ENCODE peak calls at places on chromosome 20, in four cellular contexts. L is PC-3, C is psoas muscle, W is heart right ventricle. V is an unnamed sample.

GRCh38 chr20:33653900-33654596 is 8.1 kb upstream of the C20orf144 start:
- DNase-seq in L (peak), C (no peak), W (no peak), V (no peak)

GRCh38 chr20:16821211-16822089 is 73.3 kb downstream of the OTOR start:
- DNase-seq in L (peak), C (no peak), W (no peak), V (no peak)

GRCh38 chr20:11719153-11719552 is 198.5 kb upstream of the BTBD3 start:
- DNase-seq in L (no peak), C (no peak), W (no peak), V (no peak)

GRCh38 chr20:400451-401275 is 7.4 kb upstream of the RBCK1 start:
- DNase-seq in L (no peak), C (no peak), W (no peak), V (no peak)

GRCh38 chr20:63850689-63851547 is 10.4 kb upstream of the ABHD16B start:
- DNase-seq in L (no peak), C (no peak), W (no peak), V (peak)

GRCh38 chr20:21090738-21091120 is 15.4 kb downstream of the LINC00237 start:
- DNase-seq in L (no peak), C (no peak), W (no peak), V (no peak)

GRCh38 chr20:12406978-12407377 is 489.3 kb downstream of the BTBD3 start:
- DNase-seq in L (no peak), C (no peak), W (no peak), V (no peak)

GRCh38 chr20:24936526-24937407 is 12.3 kb upstream of the CST7 start:
- DNase-seq in L (no peak), C (no peak), W (no peak), V (no peak)

GRCh38 chr20:44609511-44610312 is 27.3 kb downstream of the PKIG start:
- DNase-seq in L (peak), C (peak), W (peak), V (peak)
- H3K4me3 ChIP-seq in L (no peak), C (peak), W (no peak), V (no peak)

GRCh38 chr20:62799036-62799435 is 2.8 kb downstream of the MRGBP start:
- DNase-seq in L (no peak), C (no peak), W (no peak), V (peak)

GRCh38 chr20:62796699-62797491 is 622 bp downstream of the MRGBP start:
- DNase-seq in L (no peak), C (no peak), W (no peak), V (peak)

GRCh38 chr20:62799459-62799858 is 3.2 kb downstream of the MRGBP start:
- DNase-seq in L (no peak), C (no peak), W (no peak), V (no peak)

GRCh38 chr20:62799873-62800272 is 3.6 kb downstream of the MRGBP start:
- DNase-seq in L (peak), C (no peak), W (no peak), V (no peak)

DNA sequence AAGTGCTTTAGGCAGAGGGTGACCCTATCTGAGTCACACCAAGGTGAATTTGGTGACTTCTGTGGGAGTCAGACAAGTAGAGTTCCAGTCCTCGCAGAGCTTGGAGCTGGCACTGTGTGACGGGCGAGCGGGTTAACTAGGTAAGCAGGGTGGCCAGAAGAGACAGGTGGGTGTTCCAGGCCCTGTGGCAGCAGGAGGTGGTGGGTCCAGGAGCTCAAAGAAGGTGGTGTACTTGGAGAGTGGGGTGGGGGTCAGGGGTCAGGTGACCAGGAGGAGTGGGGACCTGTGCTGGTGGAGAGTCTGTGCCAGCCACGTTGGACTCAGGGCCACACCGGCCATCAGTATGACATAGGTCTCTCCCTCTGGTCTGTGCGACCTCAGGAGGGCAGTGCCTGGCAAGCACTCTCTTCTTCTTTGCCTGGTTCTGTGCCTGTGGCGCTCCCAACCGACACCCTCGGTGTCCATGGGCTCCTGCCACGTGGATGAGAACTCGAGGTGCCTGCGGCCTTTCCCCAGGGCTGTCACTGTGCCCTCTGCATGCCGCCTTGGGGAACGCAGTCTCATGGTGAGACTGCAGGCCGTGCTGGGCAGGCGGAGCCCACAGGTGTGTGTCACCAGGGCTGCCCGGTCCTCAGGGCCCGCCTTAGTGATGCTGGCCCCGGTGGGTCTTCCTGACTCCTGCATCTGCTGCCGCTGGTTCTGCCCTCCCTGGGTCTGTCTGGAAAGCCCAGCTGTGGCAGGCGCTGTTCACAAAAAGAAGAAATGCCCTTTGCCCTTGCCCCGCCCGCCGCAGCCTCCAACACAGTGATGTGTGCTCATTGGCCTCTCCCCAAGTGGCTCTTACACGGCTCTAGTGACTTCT is 1.6 kb downstream of the MRGBP start:
- DNase-seq in L (no peak), C (no peak), W (no peak), V (no peak)
- H3K27ac ChIP-seq in L (no peak), C (peak), W (peak), V (no peak)

GRCh38 chr20:3092611-3093379 is 8.3 kb upstream of the AVP start:
- DNase-seq in L (no peak), C (no peak), W (no peak), V (peak)
- H3K4me3 ChIP-seq in L (no peak), C (peak), W (peak), V (peak)

GRCh38 chr20:44068780-44069191 is 118.2 kb downstream of the JPH2 start:
- DNase-seq in L (no peak), C (no peak), W (no peak), V (no peak)
- H3K27ac ChIP-seq in L (no peak), C (no peak), W (no peak), V (no peak)

DNA sequence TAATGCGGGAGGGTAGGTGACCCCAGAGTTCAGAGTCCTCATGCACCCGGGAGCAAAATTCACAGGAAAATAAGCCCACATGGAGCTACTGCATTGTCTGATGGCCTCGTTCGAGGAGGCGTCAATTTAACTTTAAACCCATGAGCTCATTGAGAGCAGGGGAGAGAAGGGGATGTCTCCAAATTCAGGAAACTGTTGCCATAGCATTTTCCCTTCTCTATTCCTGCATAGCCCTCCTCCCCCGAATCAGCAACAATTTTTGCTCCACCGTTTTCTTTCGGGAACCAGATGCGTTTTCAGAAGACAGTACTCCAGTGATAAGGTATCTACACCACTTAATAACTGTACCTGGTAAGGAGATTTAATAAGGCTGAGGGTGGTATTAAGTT is 324 bp upstream of the LAMP5 start:
- DNase-seq in L (no peak), C (no peak), W (no peak), V (no peak)
- H3K4me3 ChIP-seq in L (peak), C (no peak), W (no peak), V (no peak)

DNA sequence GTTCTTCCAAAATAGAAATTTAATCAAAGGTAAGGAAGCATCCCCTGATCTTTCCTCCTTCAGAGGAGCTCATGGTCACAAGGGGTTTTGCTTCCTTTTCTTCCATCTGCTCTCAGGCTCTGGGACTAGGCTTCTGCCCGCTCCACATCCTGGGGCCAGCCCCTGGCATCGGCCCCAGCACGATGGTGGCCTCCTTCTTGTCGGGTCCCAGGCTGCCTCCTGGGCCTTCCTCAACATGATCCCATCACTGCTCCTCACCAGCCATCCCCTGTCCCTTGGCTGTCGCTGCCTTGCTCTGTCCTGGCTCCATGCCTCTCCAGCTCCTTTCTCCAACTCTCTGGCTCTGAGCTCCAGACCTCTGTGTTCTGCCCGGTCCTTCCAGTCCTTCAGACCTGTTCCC is 4.1 kb downstream of the PHACTR3 start:
- DNase-seq in L (no peak), C (no peak), W (no peak), V (no peak)
- H3K27ac ChIP-seq in L (no peak), C (no peak), W (no peak), V (no peak)

V was measured in right cardiac atrium.